ENCODE peak calls at places on chromosomes 2 and 18, in seven cellular contexts. T, U, L, K, J, A and B are unnamed samples.

GRCh38 chr2:45943231-45944044 is 292.0 kb downstream of the PRKCE start:
- DNase-seq in J (no peak), U (no peak), T (no peak), K (no peak), L (no peak), A (no peak), B (no peak)

GRCh38 chr2:5719629-5720334 is 27.6 kb downstream of the SOX11 start:
- DNase-seq in L (no peak), U (no peak), J (no peak), A (no peak), T (no peak), K (no peak), B (no peak)

GRCh38 chr2:134739879-134740301 is 21.1 kb upstream of the TMEM163 start:
- DNase-seq in K (peak; percentile 57), U (no peak), L (no peak), T (no peak), J (peak; percentile 75), A (no peak), B (no peak)

GRCh38 chr2:166613226-166613625 is 119.2 kb upstream of the SCN7A start:
- DNase-seq in A (no peak), L (no peak), T (no peak), K (no peak), U (no peak), J (no peak), B (no peak)

GRCh38 chr2:230269715-230270114 is 44.2 kb downstream of the SP140 start:
- DNase-seq in T (no peak), U (no peak), K (no peak), J (no peak), L (no peak), A (no peak), B (peak; percentile 30)

GRCh38 chr2:182816856-182817255 is 49.6 kb downstream of the FRZB start:
- DNase-seq in A (no peak), J (no peak), L (no peak), K (no peak), U (no peak), T (no peak), B (no peak)

GRCh38 chr2:238406222-238406997 is 20.3 kb upstream of the ASB1 start:
- DNase-seq in T (no peak), J (no peak), U (no peak), K (no peak), A (no peak), L (no peak), B (no peak)

GRCh38 chr2:113218283-113219091 is 44.7 kb downstream of the PSD4 start:
- DNase-seq in U (no peak), L (no peak), J (no peak), A (peak; percentile 82), K (no peak), T (peak; percentile 65), B (no peak)

GRCh38 chr2:162520959-162521358 is 177.0 kb downstream of the GCA start:
- DNase-seq in K (no peak), U (no peak), J (no peak), L (no peak), A (no peak), T (no peak), B (no peak)

GRCh38 chr2:3249477-3249962 is 128.1 kb downstream of the EIPR1 start:
- DNase-seq in J (no peak), A (no peak), U (no peak), T (no peak), K (no peak), L (no peak), B (no peak)

GRCh38 chr2:216298719-216299118 is 73.6 kb downstream of the MARCHF4 start:
- DNase-seq in U (peak; percentile 82), L (no peak), K (no peak), J (no peak), T (no peak), A (no peak), B (no peak)

GRCh38 chr18:29853126-29853525 is 1189.4 kb downstream of the DSC3 start:
- DNase-seq in T (no peak), U (peak; percentile 7), K (no peak), J (no peak), A (no peak), L (no peak), B (no peak)

GRCh38 chr18:25058520-25058919 is 293.4 kb downstream of the ZNF521 start:
- DNase-seq in U (no peak), L (no peak), A (peak; percentile 33), J (no peak), K (no peak), T (peak; percentile 39), B (no peak)

GRCh38 chr2:217924346-217924901 is 78.4 kb downstream of the TNS1 start:
- DNase-seq in U (no peak), L (no peak), K (no peak), T (peak; percentile 9), A (no peak), J (no peak), B (no peak)

GRCh38 chr2:217919781-217920351 is 82.9 kb downstream of the TNS1 start:
- DNase-seq in A (no peak), J (no peak), K (no peak), L (no peak), T (peak; percentile 63), U (peak; percentile 89), B (no peak)

GRCh38 chr2:217920879-217921603 is 81.8 kb downstream of the TNS1 start:
- DNase-seq in T (peak; percentile 85), U (peak; percentile 57), J (no peak), A (no peak), L (peak; percentile 74), K (no peak), B (no peak)

GRCh38 chr2:217923007-217923686 is 79.6 kb downstream of the TNS1 start:
- DNase-seq in U (no peak), A (no peak), K (no peak), L (no peak), J (no peak), T (peak; percentile 16), B (no peak)

DNA sequence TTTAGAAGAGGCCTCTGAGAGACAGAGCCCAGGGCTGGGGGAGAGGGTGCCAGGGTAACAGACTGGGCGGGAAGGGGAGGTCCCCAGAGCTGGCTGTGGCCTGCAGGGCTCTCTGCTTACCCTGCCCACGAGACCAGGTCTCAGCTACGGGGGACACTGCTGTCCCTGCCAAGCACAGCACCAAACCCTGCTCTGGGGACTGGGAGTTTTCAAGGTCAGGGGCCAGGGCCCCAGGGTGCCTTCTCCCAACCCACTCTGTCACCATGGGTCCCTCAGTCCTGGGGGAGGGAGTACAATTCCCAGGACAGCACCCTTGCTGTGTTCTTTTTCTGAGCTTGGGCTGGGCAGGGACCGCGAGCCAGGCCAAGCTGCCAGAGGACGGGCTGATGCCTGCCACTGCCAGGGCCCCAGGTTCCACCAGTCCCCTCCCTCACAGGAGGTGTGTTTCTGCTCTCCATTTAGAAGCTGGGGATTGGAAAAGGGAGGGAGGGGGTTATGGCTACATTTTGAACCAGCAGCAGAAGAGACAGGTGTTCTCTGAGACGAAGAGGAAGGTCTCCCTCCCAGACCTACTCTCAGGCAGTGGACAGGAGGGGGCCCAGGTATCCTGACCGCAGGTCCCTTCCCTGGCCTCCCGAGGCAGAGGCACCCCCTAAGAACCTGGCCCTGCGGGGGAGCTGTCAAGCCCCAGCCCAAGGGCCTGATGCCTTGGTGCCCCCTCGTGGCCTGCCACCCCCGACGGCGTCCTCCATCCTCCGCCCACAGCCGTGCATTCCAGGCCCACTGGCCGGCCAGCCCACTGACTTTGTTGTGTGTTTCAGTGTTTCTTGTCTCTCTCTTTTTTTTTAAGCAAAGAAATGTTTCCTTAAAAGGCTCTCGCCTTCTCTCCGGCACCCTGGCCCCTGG is 80.4 kb downstream of the TNS1 start:
- DNase-seq in J (no peak), K (no peak), U (peak; percentile 34), A (no peak), T (peak; percentile 73), L (no peak), B (no peak)
- TF ChIP-seq CTCF in J (no peak), K (no peak), U (peak; percentile 11), A (no peak), T (peak; percentile 63), L (peak; percentile 26), B (no peak)

DNA sequence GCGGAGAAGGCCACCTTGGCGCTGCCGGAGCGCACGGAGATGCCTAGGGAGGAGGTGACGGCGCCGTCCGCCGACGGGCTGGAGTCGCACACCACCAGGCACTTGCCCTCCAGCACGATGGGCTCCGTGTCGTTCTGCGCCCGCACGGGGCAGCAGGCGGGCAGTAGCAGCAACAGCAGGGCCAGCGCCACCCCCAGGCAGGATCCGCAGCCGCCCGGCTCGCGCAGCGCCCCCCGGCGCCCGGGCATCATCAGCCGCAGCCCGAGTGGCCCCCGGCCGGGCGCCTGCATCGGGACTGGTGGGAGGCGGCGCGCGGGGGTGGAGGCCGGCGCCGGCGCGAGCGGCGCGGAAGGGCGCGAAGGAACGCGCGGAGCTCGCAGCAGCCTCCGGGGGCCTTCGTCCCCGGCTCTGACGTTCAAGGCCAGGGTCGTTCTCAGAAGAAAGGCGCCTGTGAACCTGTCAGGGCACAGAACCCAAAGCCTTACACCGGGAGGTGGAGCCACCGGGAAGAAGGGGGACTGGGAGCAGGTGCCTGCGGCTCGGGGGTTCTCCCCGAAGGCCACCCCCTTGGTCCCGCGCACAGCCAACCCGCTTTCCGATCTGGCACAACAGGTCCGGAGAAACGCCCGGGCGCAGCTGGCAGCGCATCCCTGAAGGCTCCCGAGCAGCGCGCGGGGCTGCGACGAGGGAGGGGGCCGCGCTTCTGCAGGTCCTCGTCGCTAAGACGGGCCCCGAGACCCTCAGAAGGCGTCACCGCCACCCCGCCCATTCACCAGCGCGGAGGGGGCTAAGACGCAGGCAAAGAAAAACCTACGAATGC is 2.1 kb downstream of the CBLN2 start:
- DNase-seq in A (no peak), K (peak; percentile 30), J (no peak), L (peak; percentile 48), T (peak; percentile 14), U (no peak), B (peak; percentile 7)
- TF ChIP-seq CTCF in A (no peak), K (no peak), J (peak; percentile 16), L (no peak), T (no peak), U (no peak), B (no peak)

GRCh38 chr2:224286923-224287322 is 115.0 kb downstream of the FAM124B start:
- DNase-seq in T (no peak), U (no peak), L (no peak), J (no peak), K (no peak), A (no peak), B (no peak)
- TF ChIP-seq CTCF in T (no peak), U (no peak), L (no peak), J (no peak), K (no peak), A (no peak), B (no peak)

GRCh38 chr2:36545871-36546416 is 52.0 kb downstream of the FEZ2 start:
- DNase-seq in T (no peak), J (no peak), L (no peak), A (no peak), K (no peak), U (no peak), B (no peak)
- TF ChIP-seq CTCF in T (no peak), J (no peak), L (peak; percentile 2), A (no peak), K (no peak), U (no peak), B (no peak)

GRCh38 chr2:27954771-27955384 is 64.3 kb downstream of the BABAM2 start:
- DNase-seq in A (no peak), J (no peak), T (peak; percentile 52), L (peak; percentile 10), U (peak; percentile 100), K (no peak), B (peak; percentile 81)
- TF ChIP-seq CTCF in A (no peak), J (no peak), T (peak; percentile 52), L (peak; percentile 50), U (peak; percentile 46), K (no peak), B (no peak)

GRCh38 chr18:27004056-27004829 is 138.7 kb upstream of the AQP4 start:
- DNase-seq in A (no peak), L (no peak), T (no peak), J (no peak), U (peak; percentile 24), K (no peak), B (no peak)
- TF ChIP-seq CTCF in A (no peak), L (peak; percentile 41), T (peak; percentile 53), J (peak; percentile 47), U (peak; percentile 43), K (no peak), B (no peak)

GRCh38 chr2:232979871-232980461 is 33.1 kb downstream of the NGEF start:
- DNase-seq in A (peak; percentile 69), U (peak; percentile 41), T (no peak), J (no peak), L (no peak), K (no peak), B (peak; percentile 5)
- TF ChIP-seq CTCF in A (no peak), U (peak; percentile 11), T (no peak), J (no peak), L (no peak), K (no peak), B (no peak)